ENCODE peak calls at places on chromosomes 11 and 22, in nine cellular contexts. J is astrocyte, H is neural crest cell, X is CD14-positive monocyte, I is AG04450, V is coronary artery, Z is foreskin fibroblast, E is cardiac muscle cell, Q is upper lobe of right lung. D is an unnamed sample.

GRCh38 chr22:50672471-50673230 is at the start of gene SHANK3:
- DNase-seq in I (no peak), V (peak), Z (no peak), H (no peak), X (no peak), J (no peak), Q (no peak), E (no peak), D (peak)

GRCh38 chr22:33986954-33987353 is 66.7 kb upstream of the LARGE1 start:
- DNase-seq in J (no peak), V (no peak), X (no peak), H (no peak), Q (no peak), E (no peak), Z (no peak), I (no peak), D (no peak)

GRCh38 chr11:133840479-133840941 is 4.8 kb downstream of the SPATA19 start:
- DNase-seq in Z (no peak), Q (no peak), E (no peak), H (no peak), X (no peak), J (no peak), I (no peak), V (peak), D (peak)

GRCh38 chr11:14578551-14578956 is 58.4 kb upstream of the PSMA1 start:
- DNase-seq in E (peak), I (no peak), Q (no peak), J (peak), X (peak), V (no peak), H (no peak), Z (peak), D (peak)

GRCh38 chr11:68934321-68934645 is 30.6 kb downstream of the IGHMBP2 start:
- DNase-seq in H (no peak), J (no peak), E (no peak), V (no peak), Z (no peak), X (no peak), I (no peak), Q (no peak), D (peak)

GRCh38 chr11:79663012-79663411 is 222.2 kb upstream of the TENM4 start:
- DNase-seq in H (no peak), Z (no peak), V (no peak), X (no peak), J (no peak), Q (no peak), E (peak), I (no peak), D (no peak)

GRCh38 chr11:104735013-104735412 is 163.2 kb downstream of the CASP12 start:
- DNase-seq in V (no peak), X (no peak), Q (no peak), I (no peak), E (no peak), H (no peak), J (no peak), Z (no peak), D (no peak)

GRCh38 chr11:120776683-120777010 is 247.3 kb upstream of the TBCEL start:
- DNase-seq in V (no peak), J (no peak), Q (no peak), H (no peak), Z (no peak), I (no peak), X (no peak), E (no peak), D (no peak)

GRCh38 chr22:48579035-48579914 is 1248.4 kb downstream of the BRD1 start:
- DNase-seq in V (no peak), Q (no peak), H (no peak), J (peak), E (no peak), I (no peak), X (no peak), Z (peak), D (no peak)

GRCh38 chr22:49997221-49997599 is 15.4 kb downstream of the IL17REL start:
- DNase-seq in J (no peak), E (no peak), Q (peak), Z (no peak), I (no peak), X (no peak), V (no peak), H (no peak), D (peak)

GRCh38 chr11:45937916-45938315 is 15.5 kb downstream of the LARGE2 start:
- DNase-seq in J (no peak), Z (no peak), E (no peak), Q (no peak), X (no peak), I (no peak), H (no peak), V (no peak), D (no peak)

GRCh38 chr11:44133335-44133946 is 38.0 kb downstream of the EXT2 start:
- DNase-seq in I (no peak), J (peak), Z (peak), V (no peak), Q (no peak), H (no peak), X (no peak), E (peak), D (peak)

GRCh38 chr11:123430736-123431356 is 777 bp downstream of the GRAMD1B start:
- DNase-seq in H (peak), E (peak), J (peak), Q (peak), X (peak), I (no peak), V (no peak), Z (no peak), D (peak)

GRCh38 chr11:61654397-61654829 is 25.8 kb upstream of the DAGLA start:
- DNase-seq in X (peak), Q (no peak), V (no peak), Z (no peak), I (no peak), H (no peak), J (no peak), E (no peak), D (no peak)

DNA sequence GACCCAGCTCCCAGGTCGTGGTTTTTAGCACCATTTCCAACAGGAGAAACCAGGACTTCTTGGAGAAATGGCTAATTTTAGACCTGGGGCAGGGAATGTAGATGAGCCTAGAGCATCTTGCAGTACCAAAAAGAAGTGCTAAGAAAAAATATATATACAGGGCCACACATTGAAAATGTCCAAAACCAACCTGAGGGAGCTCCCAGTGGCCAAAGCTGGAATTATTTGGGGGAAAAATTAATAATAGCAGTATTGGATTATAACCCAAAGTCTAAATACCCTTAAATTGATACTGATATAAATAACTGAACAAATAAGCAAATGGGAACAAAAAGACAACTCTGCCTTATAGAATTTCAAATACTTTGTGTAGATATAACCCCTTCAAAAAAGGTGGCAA is 108.0 kb downstream of the PARVA start:
- DNase-seq in I (no peak), H (no peak), X (no peak), E (no peak), V (no peak), J (no peak), Z (no peak), Q (no peak), D (no peak)
- TF ChIP-seq CTCF in I (peak), H (peak), X (no peak), E (peak), V (peak), J (peak), Z (peak), Q (peak), D (no peak)

GRCh38 chr22:44965171-44965570 is 44.6 kb downstream of the PHF21B start:
- DNase-seq in J (no peak), Z (no peak), I (no peak), X (no peak), H (no peak), V (no peak), E (no peak), Q (no peak), D (no peak)
- TF ChIP-seq CTCF in J (no peak), Z (no peak), I (no peak), X (no peak), H (no peak), V (no peak), E (no peak), Q (no peak), D (no peak)

DNA sequence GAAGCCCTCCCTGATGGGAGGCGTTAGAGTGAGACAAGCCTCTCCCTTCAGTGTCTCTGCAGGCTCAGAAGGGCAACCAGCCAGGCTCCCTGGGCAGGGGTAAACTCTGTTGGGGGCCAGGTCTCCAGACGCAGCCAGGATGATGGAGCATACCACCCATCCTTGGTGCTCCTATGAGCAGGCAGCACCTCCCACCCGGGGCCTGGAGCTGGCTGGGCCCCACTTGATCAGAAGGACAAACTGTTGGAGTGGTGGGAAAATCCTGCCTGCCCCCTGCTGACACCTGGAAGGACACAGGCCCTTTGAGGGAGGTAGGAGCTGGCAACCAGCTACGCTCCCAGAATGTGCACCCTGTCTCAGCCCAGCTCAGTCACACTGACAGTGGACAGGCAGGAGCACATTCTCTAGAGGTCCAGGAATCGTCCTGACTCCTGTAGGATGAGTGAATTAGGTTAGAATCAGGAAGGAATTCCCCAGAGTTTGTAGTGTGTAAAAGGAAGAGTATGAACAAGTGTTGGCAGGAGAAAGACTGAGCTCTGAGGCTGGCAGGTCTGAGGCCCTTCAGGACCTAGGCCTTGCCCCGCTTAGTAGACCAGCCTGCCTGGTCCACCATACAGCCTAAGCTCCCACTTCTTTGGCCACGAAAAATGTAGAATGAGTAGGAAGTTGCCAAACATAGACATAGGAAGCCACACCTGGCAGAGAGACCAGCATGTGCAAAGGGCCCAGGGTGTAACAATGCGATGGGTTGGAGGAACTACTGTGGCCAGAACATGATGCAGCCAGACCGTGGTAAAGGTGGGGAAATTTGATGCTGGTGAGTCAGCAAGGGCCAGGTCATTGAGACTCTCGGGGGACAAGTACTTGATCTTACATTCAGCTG is 19.1 kb downstream of the ARHGEF17 start:
- DNase-seq in I (no peak), Q (no peak), X (no peak), V (no peak), E (no peak), Z (no peak), J (peak), H (no peak), D (peak)
- TF ChIP-seq CTCF in I (no peak), Q (no peak), X (no peak), V (no peak), E (no peak), Z (no peak), J (no peak), H (no peak), D (no peak)

GRCh38 chr11:13249992-13250391 is 27.6 kb upstream of the BMAL1 start:
- DNase-seq in Q (no peak), E (no peak), I (no peak), Z (no peak), H (no peak), X (no peak), V (no peak), J (no peak), D (no peak)
- TF ChIP-seq CTCF in Q (peak), E (peak), I (peak), Z (peak), H (no peak), X (no peak), V (no peak), J (no peak), D (peak)

DNA sequence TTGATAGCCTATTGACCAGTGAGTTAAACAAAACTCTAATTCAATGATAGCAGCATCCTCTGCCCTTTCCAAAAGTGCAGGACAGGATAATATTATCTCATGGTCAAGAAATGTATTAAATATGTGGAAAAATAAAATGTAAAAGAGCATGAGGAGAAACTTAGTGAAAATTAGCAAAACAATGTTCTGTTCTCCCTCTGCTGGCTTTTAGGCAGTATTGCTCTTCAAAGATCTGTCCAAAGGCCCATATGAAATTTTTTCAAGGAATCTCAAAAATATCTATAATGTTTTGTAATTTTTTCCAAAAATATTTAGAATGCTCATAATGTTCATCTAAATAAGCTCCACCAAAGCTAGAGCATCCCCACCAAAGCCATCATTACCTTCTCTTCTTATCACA is 8.3 kb upstream of the ARL14EP start:
- DNase-seq in Z (peak), E (no peak), I (no peak), V (no peak), H (no peak), Q (no peak), J (no peak), X (no peak), D (no peak)
- TF ChIP-seq CTCF in Z (peak), E (peak), I (peak), V (no peak), H (peak), Q (peak), J (peak), X (peak), D (peak)

GRCh38 chr11:6757373-6757967 is 14.3 kb downstream of the OR2AG2 start:
- DNase-seq in E (peak), H (peak), Z (peak), I (peak), X (no peak), V (no peak), Q (no peak), J (peak), D (peak)
- TF ChIP-seq CTCF in E (peak), H (peak), Z (peak), I (peak), X (peak), V (no peak), Q (peak), J (peak), D (peak)

DNA sequence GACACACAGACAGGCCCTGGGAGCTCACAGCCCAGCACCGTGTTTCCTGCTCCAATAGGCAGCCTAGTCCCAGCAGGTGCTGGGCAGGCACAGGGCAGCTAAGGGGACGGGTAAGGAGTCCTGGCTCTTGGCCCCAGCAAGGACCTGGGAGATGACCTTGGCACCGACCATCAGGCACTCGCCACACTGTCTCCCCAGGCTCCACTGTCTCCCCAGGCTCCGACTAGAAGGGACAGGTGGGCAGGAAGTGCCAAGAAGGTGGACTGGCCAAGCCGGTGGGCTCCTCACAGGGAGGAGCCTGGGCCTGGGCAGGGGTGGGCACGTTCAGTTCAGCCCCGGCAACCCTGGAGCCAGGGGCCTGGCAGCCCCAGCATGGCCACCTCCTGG is 193.9 kb downstream of the IGLL1 start:
- DNase-seq in Q (no peak), H (no peak), V (no peak), X (no peak), Z (no peak), J (no peak), E (no peak), I (no peak), D (no peak)
- TF ChIP-seq CTCF in Q (peak), H (no peak), V (no peak), X (peak), Z (no peak), J (no peak), E (no peak), I (no peak), D (no peak)